ENCODE peak calls at places on chromosomes 16 and 17, in seven cellular contexts. V is heart right ventricle; I is CD8-positive, alpha-beta T cell; A is GM13976; O is NB4; B is lower leg skin; W is omental fat pad. S is an unnamed sample.

GRCh38 chr16:82059983-82060421 is 24.9 kb downstream of the HSD17B2 start:
- DNase-seq in I (no peak), W (no peak), B (no peak), V (no peak), O (no peak), A (no peak), S (no peak)

GRCh38 chr17:19647697-19648474 is 665 bp upstream of the ALDH3A2 start:
- DNase-seq in I (peak; percentile 46), O (peak; percentile 97), B (peak; percentile 94), V (peak; percentile 71), A (no peak), W (peak; percentile 49), S (no peak)

GRCh38 chr17:66829386-66829864 is 5.5 kb upstream of the CACNG5 start:
- DNase-seq in V (no peak), I (peak; percentile 19), A (peak; percentile 61), B (peak; percentile 85), W (no peak), O (peak; percentile 50), S (peak; percentile 58)

GRCh38 chr17:79923974-79924638 is 84.9 kb upstream of the CBX4 start:
- DNase-seq in O (peak; percentile 67), W (no peak), B (no peak), I (peak; percentile 25), V (no peak), A (peak; percentile 67), S (no peak)

GRCh38 chr17:17890773-17891759 is 54.3 kb upstream of the SREBF1 start:
- DNase-seq in V (peak; percentile 38), W (no peak), I (peak; percentile 36), B (no peak), A (peak; percentile 81), O (peak; percentile 73), S (no peak)

GRCh38 chr17:74840989-74841666 is 18.6 kb downstream of the GRIN2C start:
- DNase-seq in V (peak; percentile 69), W (peak; percentile 29), B (peak; percentile 92), A (no peak), I (no peak), O (peak; percentile 74), S (no peak)

GRCh38 chr16:6265956-6266355 is 1066.7 kb upstream of the RBFOX1 start:
- DNase-seq in A (no peak), V (no peak), W (no peak), I (no peak), O (no peak), B (no peak), S (no peak)

GRCh38 chr17:50154604-50155003 is 4.1 kb upstream of the PPP1R9B start:
- DNase-seq in A (no peak), I (no peak), V (no peak), B (no peak), O (no peak), W (no peak), S (no peak)

GRCh38 chr16:30407794-30408534 is 558 bp downstream of the ZNF771 start:
- DNase-seq in I (no peak), A (no peak), B (no peak), O (peak; percentile 39), W (no peak), V (no peak), S (no peak)

GRCh38 chr17:72566671-72567484 is 446.1 kb downstream of the SOX9 start:
- DNase-seq in O (no peak), W (no peak), B (no peak), V (no peak), I (no peak), A (no peak), S (no peak)

GRCh38 chr16:48287239-48287638 is 39.9 kb upstream of the ABCC11 start:
- DNase-seq in I (no peak), A (no peak), V (no peak), O (no peak), W (no peak), B (no peak), S (no peak)

GRCh38 chr16:68370921-68371651 is 60.3 kb downstream of the PRMT7 start:
- DNase-seq in O (peak; percentile 50), W (no peak), I (peak; percentile 57), B (no peak), A (no peak), V (no peak), S (no peak)

GRCh38 chr17:40190197-40191021 is 13.1 kb downstream of the RAPGEFL1 start:
- DNase-seq in V (no peak), W (no peak), A (peak; percentile 16), I (peak; percentile 27), B (no peak), O (peak; percentile 32), S (no peak)

GRCh38 chr17:76881408-76881807 is 13.2 kb downstream of the MGAT5B start:
- DNase-seq in A (no peak), V (no peak), I (no peak), W (no peak), O (no peak), B (no peak), S (no peak)

GRCh38 chr17:7849185-7850117 is 5.4 kb upstream of the TMEM88 start:
- DNase-seq in V (no peak), I (no peak), O (no peak), W (no peak), A (no peak), B (no peak), S (no peak)

GRCh38 chr17:7848131-7848579 is 6.7 kb upstream of the TMEM88 start:
- DNase-seq in B (no peak), O (no peak), W (no peak), I (no peak), A (no peak), V (no peak), S (no peak)

GRCh38 chr17:7846765-7847661 is 7.9 kb upstream of the TMEM88 start:
- DNase-seq in O (no peak), I (no peak), B (peak; percentile 80), W (no peak), A (no peak), V (no peak), S (no peak)

GRCh38 chr17:7850118-7850504 is 4.8 kb upstream of the TMEM88 start:
- DNase-seq in I (no peak), O (no peak), W (no peak), V (no peak), B (no peak), A (no peak), S (no peak)

GRCh38 chr17:7848665-7849184 is 6.1 kb upstream of the TMEM88 start:
- DNase-seq in W (no peak), B (no peak), O (no peak), I (no peak), V (no peak), A (no peak), S (no peak)
- TF ChIP-seq CTCF in W (no peak), B (no peak), O (no peak), I (no peak), V (no peak), A (no peak), S (no peak)

GRCh38 chr16:85187002-85187401 is 74.7 kb upstream of the CIBAR2 start:
- DNase-seq in O (no peak), V (no peak), W (no peak), B (no peak), A (no peak), I (no peak), S (no peak)

GRCh38 chr16:85187886-85188285 is 75.6 kb upstream of the CIBAR2 start:
- DNase-seq in V (no peak), O (no peak), B (no peak), A (no peak), I (no peak), W (no peak), S (no peak)

GRCh38 chr16:85188822-85189672 is 76.8 kb upstream of the CIBAR2 start:
- DNase-seq in B (no peak), W (no peak), V (no peak), O (no peak), A (no peak), I (no peak), S (no peak)

GRCh38 chr16:85185701-85186100 is 73.4 kb upstream of the CIBAR2 start:
- DNase-seq in B (no peak), O (no peak), W (no peak), V (no peak), I (no peak), A (no peak), S (no peak)

DNA sequence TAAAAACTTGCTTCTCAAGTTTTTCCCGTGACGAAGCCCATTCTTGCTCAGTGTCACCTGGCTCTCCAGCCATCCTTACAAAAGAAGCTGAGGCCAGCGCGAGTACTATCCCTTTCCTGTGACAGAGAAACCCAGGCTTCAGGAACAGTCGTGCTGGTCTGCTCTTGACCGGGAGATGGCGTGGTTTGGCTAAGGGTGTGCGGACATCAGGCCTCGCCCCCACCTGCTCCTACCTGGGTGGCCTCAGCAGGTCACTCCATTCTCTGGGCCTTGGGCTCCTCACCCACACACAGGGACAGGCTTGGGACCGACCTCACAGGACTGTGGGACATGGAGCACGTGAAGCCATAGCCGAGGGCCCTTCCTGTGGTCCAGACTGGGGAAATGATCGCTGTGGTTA is 75.2 kb upstream of the CIBAR2 start:
- DNase-seq in I (no peak), V (no peak), W (no peak), A (no peak), B (no peak), O (no peak), S (no peak)
- TF ChIP-seq CTCF in I (no peak), V (no peak), W (no peak), A (no peak), B (no peak), O (no peak), S (no peak)

DNA sequence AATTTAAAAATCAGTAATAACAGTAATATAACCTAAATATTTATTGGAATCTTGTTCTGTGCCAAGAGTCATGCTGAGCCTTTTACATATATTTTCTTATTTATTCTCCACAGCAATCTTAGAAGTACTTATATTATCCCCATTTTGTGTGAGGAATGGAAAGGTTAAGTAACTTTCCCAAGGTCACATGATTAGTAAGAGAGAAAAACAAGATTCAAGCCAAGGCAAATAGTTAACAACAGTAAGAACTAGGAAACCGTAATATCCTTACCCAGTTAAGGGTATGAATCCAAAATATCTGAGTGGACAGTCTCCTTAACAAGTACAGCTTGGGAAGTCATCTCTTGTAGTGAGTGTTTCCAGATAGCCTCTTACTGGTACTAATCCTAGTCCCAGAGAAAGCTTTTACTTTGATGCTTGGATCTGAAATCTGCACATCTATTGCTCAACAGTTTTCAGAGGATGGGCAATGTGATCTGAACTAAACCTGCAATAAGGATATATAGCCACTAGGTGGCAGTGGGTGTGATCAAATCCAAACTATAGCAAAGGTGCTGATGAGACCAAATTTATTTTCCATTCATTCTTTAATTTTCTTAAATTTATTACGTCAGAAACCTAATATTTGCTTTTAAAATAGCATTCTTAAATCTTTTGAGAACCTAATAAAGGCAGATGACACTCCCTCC is 23.3 kb downstream of the SHISA6 start:
- DNase-seq in A (no peak), B (no peak), O (peak; percentile 45), W (no peak), I (no peak), V (no peak), S (no peak)
- TF ChIP-seq CTCF in A (no peak), B (no peak), O (peak; percentile 51), W (no peak), I (no peak), V (peak; percentile 21), S (peak; percentile 57)

DNA sequence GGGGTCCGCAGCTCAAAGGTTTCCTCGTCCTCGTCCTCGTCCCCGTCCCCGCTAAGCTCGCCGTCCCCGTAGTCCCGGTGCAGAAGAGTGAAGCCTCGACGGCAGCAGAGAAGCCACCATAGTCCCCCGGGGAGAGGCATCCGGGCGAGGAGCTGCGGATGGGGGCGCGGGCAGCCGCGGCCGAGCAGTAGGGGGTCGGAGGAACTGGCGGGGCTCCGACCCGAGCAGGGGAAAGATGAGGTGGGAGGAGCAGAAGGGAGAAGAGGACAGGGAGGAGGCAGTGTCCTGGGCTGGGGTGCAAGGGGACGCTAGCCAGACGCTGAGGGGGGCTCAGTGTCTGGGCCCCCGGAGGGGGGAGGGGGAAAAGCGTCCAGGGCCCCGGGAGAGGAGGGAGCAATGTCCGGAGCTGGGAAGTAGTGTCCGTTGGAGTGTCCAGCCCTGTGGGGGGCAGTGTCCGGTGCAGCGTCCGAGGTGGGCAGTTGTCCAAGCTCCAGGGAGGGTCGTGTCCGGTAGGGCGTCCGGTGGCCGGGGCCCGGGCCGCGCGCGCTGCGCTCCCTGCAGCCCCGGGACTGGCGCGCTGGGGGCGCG is at the start of gene PLEKHH3:
- DNase-seq in O (peak; percentile 75), B (peak; percentile 90), A (no peak), W (no peak), I (no peak), V (no peak), S (peak; percentile 68)
- TF ChIP-seq CTCF in O (peak; percentile 2), B (no peak), A (no peak), W (no peak), I (no peak), V (peak; percentile 25), S (no peak)